ENCODE peak calls at places on chromosomes 4 and X, in nine cellular contexts. E is cardiac muscle cell, K is lower lobe of right lung, I is neural crest cell, V is AG10803, Q is K562, U is GM10248, R is dorsolateral prefrontal cortex, F is uterus. L is an unnamed sample.

GRCh38 chrX:150692837-150693781 is at the start of gene MTMR1:
- DNase-seq in I (no peak), V (no peak), R (no peak), U (peak), E (no peak), K (peak), F (peak), Q (peak), L (peak)

GRCh38 chrX:155270969-155271368 is 6.7 kb upstream of the RAB39B start:
- DNase-seq in U (no peak), Q (no peak), I (no peak), R (no peak), K (no peak), V (no peak), F (no peak), E (no peak), L (no peak)

GRCh38 chr4:133524369-133524768 is 375.3 kb downstream of the PCDH10 start:
- DNase-seq in Q (no peak), R (no peak), K (no peak), E (no peak), I (no peak), V (no peak), F (no peak), U (no peak), L (no peak)

GRCh38 chrX:41394293-41394692 is 52.9 kb upstream of the NYX start:
- DNase-seq in U (no peak), I (no peak), R (no peak), Q (no peak), F (no peak), V (no peak), K (no peak), E (no peak), L (no peak)

GRCh38 chr4:92304073-92304472 is 307 bp downstream of the GRID2 start:
- DNase-seq in I (no peak), Q (no peak), R (peak), K (no peak), U (no peak), V (no peak), F (no peak), E (no peak), L (peak)

GRCh38 chrX:40933132-40934078 is 151.8 kb upstream of the USP9X start:
- DNase-seq in Q (peak), R (no peak), U (no peak), K (no peak), V (peak), E (peak), F (no peak), I (no peak), L (peak)

GRCh38 chrX:155886409-155886808 is 5.3 kb downstream of the VAMP7 start:
- DNase-seq in R (no peak), I (no peak), Q (no peak), K (no peak), E (no peak), V (no peak), U (no peak), F (no peak), L (no peak)

GRCh38 chr4:52052475-52052780 is 1.3 kb downstream of the SPATA18 start:
- DNase-seq in K (no peak), U (peak), V (peak), R (no peak), F (no peak), E (peak), I (no peak), Q (no peak), L (peak)

GRCh38 chrX:104085919-104086318 is 9.9 kb upstream of the TMSB15C start:
- DNase-seq in F (no peak), E (no peak), I (no peak), Q (no peak), U (no peak), K (no peak), V (no peak), R (no peak), L (no peak)

GRCh38 chr4:48742412-48742811 is 37.7 kb downstream of the FRYL start:
- DNase-seq in Q (no peak), K (no peak), E (no peak), V (no peak), F (no peak), U (no peak), I (no peak), R (no peak), L (no peak)

GRCh38 chr4:112029642-112030235 is 115.5 kb upstream of the FAM241A start:
- DNase-seq in K (no peak), I (no peak), R (no peak), E (no peak), Q (no peak), V (peak), U (no peak), F (no peak), L (no peak)

GRCh38 chr4:85828295-85828910 is 353.5 kb downstream of the ARHGAP24 start:
- DNase-seq in U (no peak), I (no peak), V (peak), Q (no peak), F (no peak), E (peak), R (no peak), K (no peak), L (no peak)

GRCh38 chr4:113300384-113301011 is 251.0 kb downstream of the ANK2 start:
- DNase-seq in F (peak), I (no peak), R (no peak), K (no peak), E (peak), Q (no peak), U (no peak), V (peak), L (no peak)

GRCh38 chrX:2928583-2929434 is at the start of gene ARSD:
- DNase-seq in E (peak), K (peak), R (peak), V (peak), F (peak), I (peak), U (no peak), Q (no peak), L (peak)

GRCh38 chr4:87555751-87556619 is 26.8 kb upstream of the SPARCL1 start:
- DNase-seq in Q (no peak), R (peak), V (peak), I (no peak), U (no peak), F (no peak), E (peak), K (no peak), L (no peak)

GRCh38 chr4:72971572-72971971 is 97.9 kb downstream of the COX18 start:
- DNase-seq in K (no peak), I (no peak), E (peak), V (peak), U (no peak), F (no peak), R (no peak), Q (no peak), L (no peak)

DNA sequence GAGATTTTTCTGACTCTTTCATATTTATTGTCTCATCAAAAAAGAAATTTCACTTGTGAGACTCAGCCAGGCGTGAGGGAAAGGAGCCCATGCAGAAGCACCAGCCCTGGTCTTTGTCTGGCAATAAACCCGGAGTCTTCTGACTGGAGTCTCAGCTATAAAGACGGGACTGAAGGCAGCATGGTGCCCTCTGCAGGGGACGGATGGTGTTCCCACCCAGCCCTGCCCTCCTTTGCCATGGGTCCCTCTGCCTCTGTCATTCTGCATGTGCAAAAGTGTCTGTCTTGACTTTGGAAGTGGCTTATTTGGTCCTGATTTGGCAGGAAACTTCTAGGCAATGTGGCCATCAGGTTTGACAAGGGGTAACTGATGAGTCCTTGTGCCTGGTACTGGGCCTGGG is 14.3 kb downstream of the ZNF185 start:
- DNase-seq in U (no peak), K (no peak), E (no peak), R (no peak), V (no peak), I (no peak), F (no peak), Q (peak), L (no peak)
- TF ChIP-seq CTCF in U (no peak), K (no peak), E (no peak), R (no peak), V (no peak), I (no peak), F (no peak), Q (peak), L (no peak)

GRCh38 chrX:729583-730409 is 99.2 kb downstream of the SHOX start:
- DNase-seq in K (no peak), U (no peak), F (no peak), E (no peak), I (no peak), V (no peak), Q (no peak), R (no peak), L (no peak)

GRCh38 chrX:723781-724180 is 93.2 kb downstream of the SHOX start:
- DNase-seq in F (no peak), I (no peak), E (peak), R (no peak), U (no peak), Q (no peak), V (peak), K (no peak), L (no peak)

GRCh38 chrX:724256-724655 is 93.7 kb downstream of the SHOX start:
- DNase-seq in E (peak), V (no peak), F (no peak), Q (no peak), U (no peak), I (no peak), R (no peak), K (no peak), L (no peak)

GRCh38 chrX:727738-728621 is 97.4 kb downstream of the SHOX start:
- DNase-seq in E (no peak), I (peak), Q (peak), U (no peak), R (no peak), K (no peak), V (no peak), F (no peak), L (no peak)
- TF ChIP-seq CTCF in E (no peak), I (peak), Q (peak), U (peak), R (no peak), K (no peak), V (no peak), F (no peak), L (no peak)

GRCh38 chrX:18674417-18674787 is 2.5 kb upstream of the RS1 start:
- DNase-seq in E (no peak), F (peak), R (peak), U (peak), Q (peak), K (peak), V (no peak), I (peak), L (peak)

GRCh38 chrX:18674788-18675735 is 3.2 kb upstream of the RS1 start:
- DNase-seq in Q (peak), V (peak), K (peak), E (peak), R (peak), U (peak), F (peak), I (peak), L (peak)

GRCh38 chrX:18677140-18677834 is 5.4 kb upstream of the RS1 start:
- DNase-seq in V (no peak), F (no peak), I (no peak), K (no peak), E (no peak), Q (peak), R (no peak), U (no peak), L (no peak)

GRCh38 chrX:18676050-18676449 is 4.1 kb upstream of the RS1 start:
- DNase-seq in E (no peak), K (no peak), F (no peak), U (no peak), R (no peak), V (no peak), I (no peak), Q (no peak), L (no peak)

DNA sequence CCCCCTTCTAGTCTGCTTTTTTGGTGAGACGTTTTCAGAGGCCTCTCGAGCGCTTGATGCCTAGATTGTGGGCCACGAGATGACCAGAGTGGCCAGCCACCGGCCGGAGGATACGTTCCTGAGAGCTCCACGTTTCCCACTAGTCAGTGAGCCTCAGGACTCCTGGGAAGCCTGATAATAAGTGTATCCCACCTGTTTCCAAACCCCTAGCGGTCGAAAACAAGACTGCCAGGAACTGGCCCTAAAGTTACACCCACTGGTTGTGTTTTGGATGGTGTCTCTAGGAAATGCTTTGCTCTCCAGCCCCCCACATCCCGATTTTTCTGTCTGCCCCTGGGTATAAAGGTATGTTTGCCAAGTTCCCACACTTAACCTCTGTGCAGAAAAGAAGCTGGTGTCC is 4.6 kb upstream of the RS1 start:
- DNase-seq in F (no peak), R (no peak), U (no peak), I (peak), V (no peak), K (no peak), Q (peak), E (peak), L (no peak)
- TF ChIP-seq CTCF in F (no peak), R (no peak), U (no peak), I (peak), V (peak), K (no peak), Q (peak), E (peak), L (no peak)

GRCh38 chrX:119693032-119693995 is at the start of gene SEPTIN6:
- DNase-seq in E (peak), U (peak), R (peak), Q (peak), K (peak), V (peak), I (peak), F (peak), L (peak)
- TF ChIP-seq CTCF in E (no peak), U (no peak), R (no peak), Q (no peak), K (no peak), V (no peak), I (peak), F (peak), L (no peak)

GRCh38 chr4:3377557-3377956 is 64.2 kb upstream of the HGFAC start:
- DNase-seq in U (no peak), R (no peak), Q (no peak), K (no peak), E (no peak), F (no peak), I (no peak), V (no peak), L (no peak)

GRCh38 chr4:3374011-3374645 is 67.6 kb upstream of the HGFAC start:
- DNase-seq in R (no peak), I (no peak), F (no peak), U (no peak), Q (no peak), K (peak), V (no peak), E (no peak), L (no peak)

GRCh38 chr4:3374667-3375066 is 67.1 kb upstream of the HGFAC start:
- DNase-seq in R (no peak), U (no peak), F (no peak), K (peak), E (no peak), V (no peak), I (no peak), Q (no peak), L (no peak)

GRCh38 chr4:3376266-3376665 is 65.5 kb upstream of the HGFAC start:
- DNase-seq in I (no peak), U (no peak), E (no peak), V (no peak), F (no peak), Q (no peak), K (no peak), R (no peak), L (no peak)

DNA sequence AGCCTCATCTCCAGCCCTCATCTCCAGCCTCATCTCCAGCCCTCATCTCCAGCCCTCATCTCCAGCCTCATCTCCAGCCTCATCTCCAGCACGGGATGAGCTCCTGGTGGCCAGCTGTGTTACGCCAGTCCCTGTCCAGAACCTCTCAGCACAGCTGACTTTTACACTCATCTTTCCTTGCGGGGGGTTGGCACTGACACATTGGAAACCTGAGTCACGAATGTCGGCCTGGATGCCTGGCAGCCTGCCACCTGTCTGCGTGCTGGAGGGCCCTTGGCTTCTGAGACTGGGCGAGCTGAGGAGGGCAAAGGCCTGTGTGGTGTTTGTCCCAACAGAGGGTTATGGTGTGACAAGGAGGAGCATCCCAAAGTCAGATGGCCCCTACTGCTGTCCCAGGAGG is 66.1 kb upstream of the HGFAC start:
- DNase-seq in U (no peak), Q (no peak), K (peak), F (no peak), E (peak), I (no peak), R (no peak), V (peak), L (no peak)
- TF ChIP-seq CTCF in U (no peak), Q (no peak), K (no peak), F (no peak), E (no peak), I (no peak), R (no peak), V (peak), L (no peak)

GRCh38 chr4:180057198-180057821 is 2185.9 kb upstream of the TENM3 start:
- DNase-seq in Q (no peak), E (no peak), U (peak), I (no peak), V (no peak), R (no peak), F (no peak), K (no peak), L (peak)
- TF ChIP-seq CTCF in Q (no peak), E (no peak), U (peak), I (peak), V (no peak), R (no peak), F (no peak), K (no peak), L (peak)

DNA sequence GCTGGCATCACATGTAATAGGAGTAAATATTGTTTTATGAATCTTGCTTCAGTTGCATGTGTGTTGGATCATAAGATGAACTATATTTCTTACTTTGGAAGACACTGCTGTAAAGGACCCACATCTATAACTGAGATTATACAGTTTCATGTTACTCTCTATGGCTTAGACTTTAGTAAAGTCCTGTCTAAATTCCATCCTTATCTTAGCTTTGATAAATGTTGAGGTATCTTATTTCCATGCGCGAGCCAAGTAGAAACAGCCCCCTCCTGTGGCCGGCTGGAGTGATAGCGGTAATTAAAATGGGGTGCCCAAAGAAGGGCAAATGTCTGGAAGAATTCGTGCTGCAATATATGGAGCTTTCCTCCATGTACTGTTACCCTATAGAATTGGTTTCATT is 43.0 kb downstream of the CCDC158 start:
- DNase-seq in F (no peak), V (peak), I (peak), Q (peak), E (peak), R (no peak), U (peak), K (peak), L (peak)
- TF ChIP-seq CTCF in F (no peak), V (peak), I (peak), Q (peak), E (peak), R (peak), U (peak), K (peak), L (no peak)